ENCODE peak calls at places on chromosome 11, in eight cellular contexts. One of them, this sample, is unnamed.
A peak's percentile ranks its signal among the peaks of the same experiment; 100 is the strongest.

GRCh38 chr11:64107300-64107699 is 58.6 kb downstream of the MACROD1 start:
- DNase-seq in GM23338: no peak
- DNase-seq in GM12878: no peak
- DNase-seq in endothelial cell of umbilical vein: no peak
- DNase-seq in H1: no peak
- DNase-seq in HepG2: no peak
- DNase-seq in K562: no peak
- DNase-seq in HCT116: no peak
- DNase-seq in this sample: no peak

GRCh38 chr11:93537022-93537421 is 6.2 kb downstream of the SMCO4 start:
- DNase-seq in endothelial cell of umbilical vein: no peak
- DNase-seq in HCT116: no peak
- DNase-seq in H1: no peak
- DNase-seq in GM12878: no peak
- DNase-seq in GM23338: peak; percentile 19
- DNase-seq in K562: no peak
- DNase-seq in HepG2: no peak
- DNase-seq in this sample: no peak

GRCh38 chr11:16812274-16812673 is 73.8 kb downstream of the C11orf58 start:
- DNase-seq in H1: no peak
- DNase-seq in HepG2: peak; percentile 57
- DNase-seq in GM12878: no peak
- DNase-seq in GM23338: no peak
- DNase-seq in HCT116: no peak
- DNase-seq in K562: no peak
- DNase-seq in endothelial cell of umbilical vein: no peak
- DNase-seq in this sample: no peak

GRCh38 chr11:3043315-3043871 is 13.8 kb downstream of the CARS1 start:
- DNase-seq in HepG2: no peak
- DNase-seq in endothelial cell of umbilical vein: no peak
- DNase-seq in GM12878: no peak
- DNase-seq in K562: no peak
- DNase-seq in HCT116: no peak
- DNase-seq in GM23338: no peak
- DNase-seq in H1: no peak
- DNase-seq in this sample: no peak

GRCh38 chr11:18791175-18792065 is at the start of gene PTPN5:
- DNase-seq in GM12878: no peak
- DNase-seq in K562: no peak
- DNase-seq in HepG2: no peak
- DNase-seq in HCT116: no peak
- DNase-seq in endothelial cell of umbilical vein: no peak
- DNase-seq in GM23338: peak; percentile 75
- DNase-seq in H1: no peak
- DNase-seq in this sample: no peak

GRCh38 chr11:114304969-114305368 is 8.8 kb downstream of the NNMT start:
- DNase-seq in HCT116: no peak
- DNase-seq in GM23338: no peak
- DNase-seq in endothelial cell of umbilical vein: no peak
- DNase-seq in HepG2: no peak
- DNase-seq in K562: no peak
- DNase-seq in GM12878: no peak
- DNase-seq in H1: no peak
- DNase-seq in this sample: no peak

GRCh38 chr11:74449369-74449931 is 17.9 kb downstream of the KCNE3 start:
- DNase-seq in GM23338: peak; percentile 89
- DNase-seq in HepG2: peak; percentile 52
- DNase-seq in HCT116: peak; percentile 57
- DNase-seq in endothelial cell of umbilical vein: peak; percentile 86
- DNase-seq in GM12878: peak; percentile 28
- DNase-seq in H1: no peak
- DNase-seq in K562: peak; percentile 64
- DNase-seq in this sample: peak; percentile 89

GRCh38 chr11:8059571-8060011 is 21.4 kb upstream of the TUB start:
- DNase-seq in H1: no peak
- DNase-seq in GM12878: no peak
- DNase-seq in endothelial cell of umbilical vein: no peak
- DNase-seq in K562: no peak
- DNase-seq in HepG2: no peak
- DNase-seq in HCT116: no peak
- DNase-seq in GM23338: no peak
- DNase-seq in this sample: no peak

GRCh38 chr11:69089258-69089657 is 40.5 kb downstream of the TPCN2 start:
- DNase-seq in H1: no peak
- DNase-seq in GM12878: no peak
- DNase-seq in endothelial cell of umbilical vein: peak; percentile 17
- DNase-seq in HepG2: no peak
- DNase-seq in K562: no peak
- DNase-seq in HCT116: no peak
- DNase-seq in GM23338: no peak
- DNase-seq in this sample: no peak

GRCh38 chr11:43543313-43543712 is 137.2 kb upstream of the HSD17B12 start:
- DNase-seq in K562: no peak
- DNase-seq in GM12878: no peak
- DNase-seq in HepG2: no peak
- DNase-seq in H1: no peak
- DNase-seq in endothelial cell of umbilical vein: no peak
- DNase-seq in HCT116: no peak
- DNase-seq in GM23338: no peak
- DNase-seq in this sample: no peak

GRCh38 chr11:70876685-70877084 is 375.7 kb downstream of the SHANK2 start:
- DNase-seq in H1: no peak
- DNase-seq in GM23338: no peak
- DNase-seq in HepG2: no peak
- DNase-seq in endothelial cell of umbilical vein: no peak
- DNase-seq in GM12878: no peak
- DNase-seq in K562: no peak
- DNase-seq in HCT116: no peak
- DNase-seq in this sample: no peak

GRCh38 chr11:68840661-68841653 is 759 bp downstream of the CPT1A start:
- DNase-seq in endothelial cell of umbilical vein: peak; percentile 51
- DNase-seq in HCT116: no peak
- DNase-seq in H1: no peak
- DNase-seq in HepG2: no peak
- DNase-seq in K562: peak; percentile 55
- DNase-seq in GM23338: peak; percentile 73
- DNase-seq in GM12878: no peak
- DNase-seq in this sample: no peak

GRCh38 chr11:67301951-67302516 is 1.3 kb upstream of the SSH3 start:
- DNase-seq in GM23338: peak; percentile 83
- DNase-seq in K562: no peak
- DNase-seq in HCT116: no peak
- DNase-seq in HepG2: no peak
- DNase-seq in GM12878: no peak
- DNase-seq in endothelial cell of umbilical vein: no peak
- DNase-seq in H1: no peak
- DNase-seq in this sample: no peak

GRCh38 chr11:2564588-2565440 is 120.0 kb downstream of the KCNQ1 start:
- DNase-seq in GM23338: no peak
- DNase-seq in HepG2: no peak
- DNase-seq in endothelial cell of umbilical vein: no peak
- DNase-seq in K562: no peak
- DNase-seq in HCT116: no peak
- DNase-seq in H1: no peak
- DNase-seq in GM12878: no peak
- DNase-seq in this sample: no peak

GRCh38 chr11:4578624-4579023 is 2.9 kb upstream of the OR52I2 start:
- DNase-seq in GM23338: no peak
- DNase-seq in HCT116: no peak
- DNase-seq in GM12878: no peak
- DNase-seq in K562: no peak
- DNase-seq in HepG2: no peak
- DNase-seq in endothelial cell of umbilical vein: no peak
- DNase-seq in H1: no peak
- DNase-seq in this sample: no peak

GRCh38 chr11:66815646-66816045 is 27.6 kb upstream of the RCE1 start:
- DNase-seq in K562: no peak
- DNase-seq in endothelial cell of umbilical vein: peak; percentile 62
- DNase-seq in H1: no peak
- DNase-seq in GM23338: no peak
- DNase-seq in HCT116: no peak
- DNase-seq in GM12878: no peak
- DNase-seq in HepG2: no peak
- DNase-seq in this sample: no peak

GRCh38 chr11:63572026-63572688 is 9.0 kb upstream of the PLAAT2 start:
- DNase-seq in HepG2: no peak
- DNase-seq in HCT116: no peak
- DNase-seq in H1: no peak
- DNase-seq in K562: no peak
- DNase-seq in GM12878: no peak
- DNase-seq in GM23338: no peak
- DNase-seq in endothelial cell of umbilical vein: no peak
- DNase-seq in this sample: no peak

GRCh38 chr11:45001466-45002165 is 50.9 kb upstream of the TP53I11 start:
- DNase-seq in GM12878: no peak
- DNase-seq in GM23338: no peak
- DNase-seq in endothelial cell of umbilical vein: no peak
- DNase-seq in HCT116: no peak
- DNase-seq in HepG2: no peak
- DNase-seq in H1: no peak
- DNase-seq in K562: no peak
- DNase-seq in this sample: no peak

GRCh38 chr11:61509058-61510029 is 795 bp downstream of the LRRC10B start:
- DNase-seq in GM23338: peak; percentile 92
- DNase-seq in HepG2: peak; percentile 63
- DNase-seq in K562: peak; percentile 78
- DNase-seq in endothelial cell of umbilical vein: peak; percentile 76
- DNase-seq in HCT116: peak; percentile 37
- DNase-seq in H1: peak; percentile 81
- DNase-seq in GM12878: no peak
- DNase-seq in this sample: no peak
- TF ChIP-seq EZH2 in GM23338: no peak
- TF ChIP-seq EZH2 in HepG2: no peak
- TF ChIP-seq EZH2 in K562: no peak
- TF ChIP-seq EZH2 in endothelial cell of umbilical vein: peak; percentile 80
- TF ChIP-seq EZH2 in HCT116: no peak
- TF ChIP-seq EZH2 in H1: peak; percentile 68
- TF ChIP-seq EZH2 in GM12878: no peak
- TF ChIP-seq EZH2 in this sample: no peak

DNA sequence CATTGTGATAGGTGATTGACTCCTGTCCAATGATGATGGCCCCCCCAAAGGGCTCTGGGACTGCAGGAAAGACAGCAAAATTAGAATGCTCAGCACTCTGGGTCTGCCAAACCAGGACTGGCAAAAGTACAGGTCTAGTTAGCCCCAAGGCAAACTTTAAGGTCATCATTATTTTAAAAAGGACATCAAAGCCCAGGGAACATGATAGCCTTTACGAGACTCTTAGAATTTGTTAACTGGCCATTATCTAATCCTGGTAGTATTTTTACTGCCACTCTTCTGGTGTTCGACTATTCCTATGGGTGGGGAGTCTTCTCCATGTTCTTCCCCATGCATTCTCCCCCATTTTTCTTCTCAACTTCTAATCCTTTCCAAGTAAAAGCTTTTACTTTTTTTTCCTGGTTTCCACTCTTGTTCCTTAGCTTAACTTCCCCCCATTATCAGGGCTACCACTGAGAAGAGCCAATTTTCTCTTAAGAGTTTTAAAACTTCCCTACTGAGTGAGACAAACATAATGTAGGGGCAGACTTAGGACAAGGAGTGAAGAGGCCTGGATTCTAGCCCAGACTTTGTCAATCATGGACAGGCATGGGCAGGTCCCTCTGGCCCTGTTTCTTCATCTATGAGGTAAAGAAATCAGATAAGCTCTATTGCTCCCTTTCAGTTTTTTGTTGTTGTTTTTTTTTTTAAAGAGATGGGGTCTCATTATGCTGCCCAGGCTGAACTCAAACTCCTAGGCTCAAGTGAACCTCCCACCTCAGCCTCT is 7.1 kb downstream of the DDB1 start:
- DNase-seq in HCT116: no peak
- DNase-seq in GM12878: no peak
- DNase-seq in K562: no peak
- DNase-seq in HepG2: no peak
- DNase-seq in endothelial cell of umbilical vein: no peak
- DNase-seq in H1: no peak
- DNase-seq in GM23338: no peak
- DNase-seq in this sample: no peak
- H3K27ac ChIP-seq in HCT116: no peak overlapping the region
- H3K27ac ChIP-seq in GM12878: no peak overlapping the region
- H3K27ac ChIP-seq in K562: no peak overlapping the region
- H3K27ac ChIP-seq in HepG2: no peak overlapping the region
- H3K27ac ChIP-seq in endothelial cell of umbilical vein: no peak overlapping the region
- H3K27ac ChIP-seq in H1: no peak overlapping the region
- H3K27ac ChIP-seq in GM23338: no peak overlapping the region
- H3K27ac ChIP-seq in this sample: no peak overlapping the region

DNA sequence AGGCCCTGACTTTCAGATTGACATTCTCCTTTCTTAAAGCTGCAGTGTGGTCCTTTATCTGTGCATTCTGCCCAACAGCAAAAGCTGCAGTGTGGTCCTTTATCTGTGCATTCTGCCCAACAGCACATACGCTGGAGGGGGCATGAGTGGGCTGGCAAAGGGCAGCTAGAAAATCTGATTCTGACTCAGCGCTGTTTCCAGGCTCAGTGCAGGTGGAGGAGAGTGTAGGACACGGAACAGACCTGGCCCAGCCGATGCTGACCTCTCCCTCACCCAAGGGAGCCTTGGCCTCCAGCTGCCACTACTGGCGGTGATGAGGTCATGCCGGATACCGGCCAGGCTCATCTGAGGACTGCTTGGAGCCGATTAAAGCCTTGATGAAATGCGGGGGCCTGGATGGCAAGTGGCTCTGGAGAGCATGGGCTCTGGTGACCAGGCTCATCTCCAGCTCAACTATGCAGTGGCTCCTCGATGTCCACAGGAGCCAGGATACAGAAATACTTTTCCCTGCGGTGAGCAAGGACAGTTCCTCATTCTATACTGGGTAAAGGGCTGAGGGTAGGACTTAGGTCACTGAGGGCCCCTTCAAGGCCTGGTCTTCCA is 84.6 kb downstream of the CLPB start:
- DNase-seq in endothelial cell of umbilical vein: no peak
- DNase-seq in K562: peak; percentile 41
- DNase-seq in H1: no peak
- DNase-seq in GM12878: no peak
- DNase-seq in GM23338: no peak
- DNase-seq in HCT116: no peak
- DNase-seq in HepG2: no peak
- DNase-seq in this sample: no peak
- TF ChIP-seq POLR2AphosphoS5 in endothelial cell of umbilical vein: no peak
- TF ChIP-seq POLR2AphosphoS5 in K562: no peak
- TF ChIP-seq POLR2AphosphoS5 in H1: no peak
- TF ChIP-seq POLR2AphosphoS5 in GM12878: no peak
- TF ChIP-seq POLR2AphosphoS5 in GM23338: no peak
- TF ChIP-seq POLR2AphosphoS5 in HCT116: no peak
- TF ChIP-seq POLR2AphosphoS5 in HepG2: no peak
- TF ChIP-seq POLR2AphosphoS5 in this sample: no peak

DNA sequence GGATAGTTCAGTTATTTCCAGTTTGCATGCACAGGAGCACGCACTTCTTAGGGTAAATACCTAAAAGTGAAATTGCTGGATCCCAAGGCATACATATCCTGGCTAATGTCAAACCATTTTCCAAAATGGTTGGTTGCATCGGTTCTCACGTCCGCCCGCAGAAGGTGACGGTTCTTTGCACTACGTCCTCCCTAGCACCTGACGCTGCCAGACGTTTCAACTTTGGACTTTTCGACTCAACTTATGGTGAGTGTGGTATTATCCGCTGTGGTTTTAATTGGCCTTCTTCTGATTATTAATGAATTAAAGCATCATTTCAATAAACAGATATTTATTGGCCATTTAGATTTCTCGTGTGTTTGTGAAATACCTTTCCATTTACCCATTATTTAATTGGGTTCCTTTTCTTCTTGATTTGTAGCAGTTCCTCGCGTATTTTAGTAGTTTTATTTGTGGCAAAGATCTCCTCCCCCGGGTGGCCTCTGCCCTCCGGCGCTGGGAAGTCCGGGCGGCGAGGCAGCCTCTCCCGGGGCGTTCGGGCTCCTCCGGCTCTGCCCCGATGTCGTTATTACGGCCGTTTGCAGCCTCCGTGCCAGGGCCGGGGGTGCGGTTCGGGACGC is at the start of gene JHY:
- DNase-seq in K562: no peak
- DNase-seq in H1: no peak
- DNase-seq in GM23338: peak; percentile 78
- DNase-seq in HCT116: no peak
- DNase-seq in GM12878: no peak
- DNase-seq in HepG2: no peak
- DNase-seq in endothelial cell of umbilical vein: no peak
- DNase-seq in this sample: no peak
- TF ChIP-seq EZH2 in K562: no peak
- TF ChIP-seq EZH2 in H1: peak; percentile 37
- TF ChIP-seq EZH2 in GM23338: no peak
- TF ChIP-seq EZH2 in HCT116: no peak
- TF ChIP-seq EZH2 in GM12878: no peak
- TF ChIP-seq EZH2 in HepG2: no peak
- TF ChIP-seq EZH2 in endothelial cell of umbilical vein: no peak
- TF ChIP-seq EZH2 in this sample: no peak

This sample was measured in SK-N-MC.